ENCODE peak calls at places on chromosomes 5 and 9, in four cellular contexts. C, G, V and H are unnamed samples.

GRCh38 chr5:176389114-176389768 is 690 bp downstream of the HIGD2A start:
- DNase-seq in C (no peak), G (no peak), V (no peak), H (no peak)

GRCh38 chr5:96219580-96220281 is 213.3 kb downstream of the PCSK1 start:
- DNase-seq in V (no peak), C (no peak), G (no peak), H (no peak)

GRCh38 chr5:112681481-112681908 is 56.2 kb upstream of the APC start:
- DNase-seq in C (peak), G (no peak), V (no peak), H (no peak)

GRCh38 chr9:6488395-6488794 is 75.4 kb downstream of the UHRF2 start:
- DNase-seq in V (no peak), C (no peak), G (no peak), H (no peak)

GRCh38 chr5:84239509-84239908 is 145.2 kb downstream of the EDIL3 start:
- DNase-seq in V (no peak), C (no peak), G (no peak), H (no peak)

GRCh38 chr9:74742792-74743389 is 144.8 kb downstream of the TRPM6 start:
- DNase-seq in V (peak), C (no peak), G (peak), H (peak)

GRCh38 chr9:99677281-99677680 is 144.4 kb upstream of the NR4A3 start:
- DNase-seq in V (no peak), G (no peak), C (no peak), H (no peak)

GRCh38 chr9:77927265-77927664 is 104.3 kb downstream of the GNAQ start:
- DNase-seq in V (no peak), G (no peak), C (no peak), H (no peak)

GRCh38 chr5:125551797-125552196 is 805.4 kb upstream of the ZNF608 start:
- DNase-seq in G (no peak), V (no peak), C (no peak), H (no peak)

GRCh38 chr9:95057121-95057520 is 260.4 kb downstream of the FANCC start:
- DNase-seq in G (no peak), C (no peak), V (no peak), H (no peak)

GRCh38 chr5:103000089-103000488 is 119.8 kb downstream of the GIN1 start:
- DNase-seq in G (peak), V (no peak), C (no peak), H (no peak)

GRCh38 chr5:31196309-31196708 is 2.8 kb downstream of the CDH6 start:
- DNase-seq in G (peak), V (no peak), C (no peak), H (peak)

GRCh38 chr5:160656961-160657570 is 194.9 kb downstream of the ATP10B start:
- DNase-seq in G (no peak), V (no peak), C (no peak), H (no peak)

GRCh38 chr5:73944581-73944980 is 318.6 kb downstream of the ARHGEF28 start:
- DNase-seq in C (no peak), V (no peak), G (no peak), H (no peak)

GRCh38 chr5:179250561-179251225 is 94.6 kb downstream of the ADAMTS2 start:
- DNase-seq in V (no peak), C (no peak), G (no peak), H (no peak)

GRCh38 chr9:122816163-122816867 is 12.1 kb downstream of the PDCL start:
- DNase-seq in G (no peak), V (no peak), C (no peak), H (no peak)

GRCh38 chr5:121432-121831 is 29.5 kb downstream of the PLEKHG4B start:
- DNase-seq in C (no peak), V (no peak), G (no peak), H (no peak)

GRCh38 chr5:104793452-104794120 is 1231.0 kb upstream of the NUDT12 start:
- DNase-seq in G (no peak), C (no peak), V (no peak), H (peak)

GRCh38 chr9:99057665-99058625 is 47.0 kb upstream of the TGFBR1 start:
- DNase-seq in C (peak), G (no peak), V (peak), H (no peak)

GRCh38 chr5:95426227-95426626 is 35.1 kb downstream of the FAM81B start:
- DNase-seq in V (no peak), C (no peak), G (no peak), H (no peak)

GRCh38 chr9:37967681-37968080 is 63.8 kb upstream of the SLC25A51 start:
- DNase-seq in C (no peak), V (no peak), G (no peak), H (no peak)

GRCh38 chr5:94776167-94776566 is 157.7 kb downstream of the SLF1 start:
- DNase-seq in C (no peak), G (no peak), V (no peak), H (no peak)

GRCh38 chr9:87276327-87276841 is 221.3 kb upstream of the DAPK1 start:
- DNase-seq in C (peak), G (no peak), V (no peak), H (no peak)

GRCh38 chr9:114169029-114169939 is 13.9 kb downstream of the COL27A1 start:
- DNase-seq in G (no peak), C (no peak), V (no peak), H (no peak)

GRCh38 chr5:77239126-77239741 is 28.8 kb downstream of the PDE8B start:
- DNase-seq in G (peak), C (no peak), V (no peak), H (no peak)

GRCh38 chr9:116959775-116960174 is 272.7 kb downstream of the TRIM32 start:
- DNase-seq in V (no peak), G (no peak), C (no peak), H (peak)

GRCh38 chr9:34123682-34124081 is 2.8 kb downstream of the DCAF12 start:
- DNase-seq in V (no peak), G (no peak), C (peak), H (no peak)

GRCh38 chr5:131747180-131748105 is 49.4 kb downstream of the FNIP1 start:
- DNase-seq in V (peak), C (no peak), G (no peak), H (no peak)

GRCh38 chr5:42614509-42614908 is 142.1 kb upstream of the CCDC152 start:
- DNase-seq in G (no peak), V (no peak), C (no peak), H (no peak)

GRCh38 chr5:68187268-68188055 is 28.1 kb upstream of the PIK3R1 start:
- DNase-seq in C (no peak), G (no peak), V (peak), H (no peak)

GRCh38 chr5:73564018-73564417 is 1.4 kb downstream of the ANKRA2 start:
- DNase-seq in V (no peak), C (no peak), G (no peak), H (no peak)

GRCh38 chr5:64199425-64199824 is 33.8 kb downstream of the RNF180 start:
- DNase-seq in V (no peak), C (no peak), G (no peak), H (no peak)

GRCh38 chr9:80320480-80320879 is 748.7 kb downstream of the TLE4 start:
- DNase-seq in V (no peak), G (no peak), C (no peak), H (no peak)

GRCh38 chr5:140964356-140964755 is 1.9 kb upstream of the PCDHAC2 start:
- DNase-seq in G (no peak), V (no peak), C (no peak), H (no peak)

GRCh38 chr9:74497750-74498615 is 848 bp downstream of the RORB start:
- DNase-seq in V (no peak), G (no peak), C (no peak), H (peak)

GRCh38 chr5:1832511-1833250 is 31.5 kb downstream of the NDUFS6 start:
- DNase-seq in V (no peak), G (no peak), C (no peak), H (no peak)

GRCh38 chr5:111495159-111495558 is 17.2 kb downstream of the STARD4 start:
- DNase-seq in V (no peak), C (no peak), G (no peak), H (no peak)

GRCh38 chr5:149409268-149409948 is 30.3 kb upstream of the IL17B start:
- DNase-seq in G (no peak), V (no peak), C (no peak), H (no peak)

GRCh38 chr5:149406979-149407306 is 27.9 kb upstream of the IL17B start:
- DNase-seq in V (no peak), C (no peak), G (no peak), H (no peak)

GRCh38 chr5:149406203-149406978 is 27.3 kb upstream of the IL17B start:
- DNase-seq in C (no peak), G (no peak), V (peak), H (no peak)

GRCh38 chr5:149408252-149409099 is 29.4 kb upstream of the IL17B start:
- DNase-seq in V (no peak), C (no peak), G (no peak), H (no peak)

GRCh38 chr5:149407331-149408251 is 28.5 kb upstream of the IL17B start:
- DNase-seq in G (no peak), V (no peak), C (no peak), H (no peak)
- TF ChIP-seq FOXK2 in G (no peak), V (no peak), C (no peak), H (no peak)

GRCh38 chr5:142307491-142307890 is 17.3 kb downstream of the SPRY4 start:
- DNase-seq in C (no peak), G (no peak), V (no peak), H (no peak)

GRCh38 chr5:142310803-142311202 is 14.0 kb downstream of the SPRY4 start:
- DNase-seq in C (no peak), G (no peak), V (no peak), H (no peak)

GRCh38 chr5:142309747-142310318 is 15.0 kb downstream of the SPRY4 start:
- DNase-seq in V (no peak), C (no peak), G (no peak), H (no peak)

GRCh38 chr5:142306077-142306502 is 18.7 kb downstream of the SPRY4 start:
- DNase-seq in C (no peak), V (no peak), G (peak), H (no peak)

DNA sequence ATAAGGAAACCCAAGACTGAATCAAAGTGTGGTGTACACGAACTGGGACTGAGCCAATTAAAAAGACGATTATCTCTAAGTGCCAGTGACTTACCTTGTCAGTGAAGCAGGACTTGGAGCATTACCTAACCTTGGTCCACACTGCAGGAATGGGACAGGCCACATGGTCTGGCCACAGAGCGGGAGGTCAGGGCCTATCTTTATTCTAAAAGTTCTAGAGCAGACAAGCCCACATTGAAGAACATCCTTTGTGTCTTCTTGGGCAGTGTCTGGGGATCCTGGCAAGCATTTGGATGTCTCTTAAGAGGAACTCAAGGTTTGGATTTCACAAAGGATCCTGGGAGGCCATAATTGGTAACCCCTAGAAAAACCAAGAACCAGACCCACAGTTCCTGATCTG is 16.5 kb downstream of the SPRY4 start:
- DNase-seq in V (no peak), G (no peak), C (no peak), H (no peak)
- TF ChIP-seq FOXK2 in V (no peak), G (no peak), C (no peak), H (no peak)

DNA sequence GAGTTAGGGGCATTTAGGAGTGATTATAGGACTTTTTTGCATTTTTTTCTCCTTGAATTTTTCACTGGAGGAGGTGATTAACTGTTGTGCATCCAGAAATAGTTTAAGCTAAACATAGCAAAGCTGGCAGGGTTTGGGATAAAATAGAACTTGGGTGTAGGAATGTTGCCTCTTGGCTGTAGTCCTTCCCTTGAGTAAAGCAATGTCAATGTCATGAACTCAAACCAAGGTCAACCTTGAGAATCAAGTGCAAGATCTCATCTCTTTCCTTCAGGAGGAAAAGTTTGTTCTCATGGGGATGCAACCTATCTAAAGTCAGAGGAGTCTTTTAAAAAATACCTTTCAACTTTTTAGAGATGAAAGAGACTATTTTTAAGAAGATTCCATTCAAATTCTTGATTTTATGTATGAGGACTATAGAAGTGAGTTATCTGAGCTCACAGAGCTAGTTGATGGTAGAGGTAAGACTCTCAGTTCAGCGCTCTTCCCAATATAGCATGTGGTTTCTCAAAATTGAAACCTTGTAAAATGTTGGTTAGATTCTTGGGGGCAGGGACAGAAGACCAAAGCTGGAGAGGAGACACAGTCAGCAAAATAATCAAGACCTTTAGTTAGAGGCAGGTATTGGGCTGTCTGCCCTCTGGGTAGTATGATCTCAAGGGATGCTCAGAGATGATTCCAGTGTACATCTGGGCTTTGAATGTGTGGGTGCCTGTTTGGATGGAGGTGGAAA is 246.2 kb downstream of the SH3GL2 start:
- DNase-seq in V (no peak), G (no peak), C (no peak), H (no peak)
- TF ChIP-seq FOXK2 in V (no peak), G (no peak), C (no peak), H (no peak)

DNA sequence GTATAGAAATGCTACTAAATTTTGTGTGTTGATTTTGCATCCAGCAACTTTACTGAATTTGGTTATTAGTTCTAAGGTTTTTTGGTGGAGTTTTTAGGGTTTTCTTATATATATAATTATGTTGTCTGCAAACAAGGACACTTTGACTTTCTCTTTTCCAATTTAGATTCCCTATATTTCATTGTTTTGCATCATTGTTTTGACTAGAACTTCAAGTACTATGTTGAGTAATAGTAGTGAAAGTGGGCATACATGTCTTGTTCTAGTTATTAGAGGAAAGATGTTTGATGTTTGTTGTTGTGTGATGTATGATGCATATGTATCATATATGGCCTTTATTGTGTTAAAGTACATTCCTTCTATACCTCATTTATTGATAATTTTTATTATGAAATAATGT is 362.3 kb upstream of the PRR16 start:
- DNase-seq in V (no peak), C (no peak), G (no peak), H (no peak)
- TF ChIP-seq FOXK2 in V (no peak), C (no peak), G (no peak), H (no peak)

DNA sequence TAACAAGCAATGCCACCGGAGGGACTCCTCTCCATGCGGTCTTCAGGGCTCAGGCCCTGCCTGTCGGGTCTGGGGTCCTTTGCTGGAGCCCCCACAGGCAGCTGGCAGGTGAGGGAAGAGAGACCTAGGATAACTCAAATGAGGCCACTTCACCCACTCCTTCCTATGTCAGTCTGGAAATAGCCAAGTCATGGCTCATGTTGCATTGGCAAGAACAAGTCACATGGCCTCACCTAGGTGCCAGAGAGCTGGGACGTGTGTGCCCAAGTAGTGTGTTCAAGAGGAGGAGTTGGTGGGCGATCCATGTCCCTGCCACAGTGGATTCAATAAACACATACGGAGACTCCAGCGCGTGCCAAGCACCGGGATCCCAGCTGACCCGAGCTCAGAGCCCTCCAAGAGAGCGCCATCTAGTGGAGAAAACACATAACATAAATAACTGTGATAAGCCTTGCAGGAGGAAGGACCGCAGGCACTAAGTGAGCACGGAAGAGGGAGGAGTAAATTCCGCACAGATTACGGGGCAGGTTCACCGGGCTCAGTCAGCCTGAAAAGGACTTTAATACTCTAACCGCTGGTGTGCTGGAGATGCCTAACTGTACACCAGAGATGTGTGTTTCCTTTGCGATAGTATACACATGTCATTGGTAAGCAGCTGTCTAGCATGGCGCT is 580.8 kb downstream of the CCDC171 start:
- DNase-seq in V (peak), G (peak), C (no peak), H (peak)
- TF ChIP-seq FOXK2 in V (no peak), G (no peak), C (no peak), H (no peak)

GRCh38 chr5:58407042-58407709 is 52.7 kb downstream of the PLK2 start:
- DNase-seq in G (no peak), V (no peak), C (no peak), H (no peak)

GRCh38 chr5:58412081-58412480 is 47.8 kb downstream of the PLK2 start:
- DNase-seq in V (no peak), G (no peak), C (no peak), H (no peak)

GRCh38 chr5:58410441-58410840 is 49.4 kb downstream of the PLK2 start:
- DNase-seq in G (no peak), V (no peak), C (no peak), H (no peak)

GRCh38 chr5:58411372-58411771 is 48.5 kb downstream of the PLK2 start:
- DNase-seq in C (no peak), G (no peak), V (no peak), H (no peak)

DNA sequence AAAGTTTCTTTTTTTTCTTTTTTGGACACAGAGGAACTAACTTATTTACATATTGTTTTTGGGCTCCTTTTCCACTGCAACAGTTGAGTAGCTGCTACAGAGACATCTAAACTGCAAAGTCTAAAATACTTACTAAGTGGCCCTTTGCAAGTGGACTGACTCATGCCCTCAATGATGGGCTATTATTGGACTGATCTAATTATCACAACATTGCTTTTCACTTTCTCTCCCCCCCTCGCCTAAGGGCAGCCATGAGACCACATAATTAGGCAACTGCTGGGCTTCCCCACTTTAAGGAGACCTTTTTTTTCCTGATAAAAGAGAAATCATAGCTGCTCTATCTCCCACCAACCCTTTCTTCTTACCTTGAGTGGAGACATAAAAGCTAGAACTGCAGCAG is 47.0 kb downstream of the PLK2 start:
- DNase-seq in V (no peak), C (no peak), G (no peak), H (no peak)
- TF ChIP-seq FOXK2 in V (no peak), C (no peak), G (no peak), H (no peak)

DNA sequence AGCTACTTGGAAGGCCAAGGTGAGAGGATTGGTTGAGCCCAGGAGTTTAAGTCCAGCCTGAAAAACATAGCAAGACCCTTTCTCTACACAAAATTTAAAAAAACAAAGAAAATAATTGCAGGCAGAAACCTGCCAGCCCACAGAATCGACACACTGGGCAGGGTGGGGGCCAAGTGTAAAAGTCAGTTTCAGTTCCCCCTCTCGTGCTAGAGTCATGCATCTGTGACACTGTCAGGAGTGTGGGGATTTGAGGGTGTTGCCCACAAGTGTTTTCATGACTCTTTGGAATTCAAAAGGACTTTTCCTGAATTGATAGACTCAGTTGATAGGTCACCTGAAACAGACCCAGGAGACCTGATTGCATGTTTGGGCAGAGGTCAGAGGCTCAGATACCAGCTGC is 47.6 kb downstream of the PRRC2B start:
- DNase-seq in C (no peak), V (no peak), G (no peak), H (no peak)
- TF ChIP-seq FOXK2 in C (no peak), V (no peak), G (no peak), H (no peak)

GRCh38 chr5:172638209-172638768 is 2.8 kb upstream of the NEURL1B start:
- DNase-seq in V (no peak), C (no peak), G (no peak), H (no peak)
- TF ChIP-seq FOXK2 in V (no peak), C (no peak), G (no peak), H (no peak)

GRCh38 chr5:34563951-34564705 is 92.0 kb upstream of the RAI14 start:
- DNase-seq in V (peak), C (no peak), G (no peak), H (no peak)
- TF ChIP-seq FOXK2 in V (no peak), C (no peak), G (no peak), H (no peak)